ENCODE peak calls at places on chromosomes 4 and X, in seven cellular contexts. E, J, U, O, R, Y and Z are unnamed samples.
A peak's percentile ranks its signal among the peaks of the same experiment; 100 is the strongest.

GRCh38 chrX:48961585-48962091 is 4.2 kb upstream of the OTUD5 start:
- DNase-seq in E (no peak), J (peak; percentile 25), U (no peak), O (no peak), R (no peak), Y (no peak), Z (no peak)

GRCh38 chr4:17562157-17562556 is 14.8 kb upstream of the LAP3 start:
- DNase-seq in E (no peak), J (no peak), U (peak; percentile 57), O (no peak), R (no peak), Y (no peak), Z (no peak)

GRCh38 chr4:154086247-154086646 is 297.4 kb upstream of the SFRP2 start:
- DNase-seq in E (no peak), J (no peak), U (no peak), O (no peak), R (no peak), Y (no peak), Z (no peak)

GRCh38 chr4:21474195-21474594 is 474.4 kb downstream of the KCNIP4 start:
- DNase-seq in E (no peak), J (no peak), U (no peak), O (no peak), R (no peak), Y (no peak), Z (no peak)

GRCh38 chr4:173666-174314 is 49.5 kb downstream of the ZNF718 start:
- DNase-seq in E (no peak), J (no peak), U (no peak), O (no peak), R (no peak), Y (no peak), Z (no peak)

GRCh38 chrX:17597836-17598434 is 139.4 kb upstream of the SCML1 start:
- DNase-seq in E (peak; percentile 53), J (peak; percentile 75), U (no peak), O (no peak), R (peak; percentile 77), Y (peak; percentile 90), Z (no peak)

GRCh38 chr4:109658871-109659410 is 44.3 kb downstream of the CASP6 start:
- DNase-seq in E (no peak), J (no peak), U (no peak), O (no peak), R (no peak), Y (no peak), Z (no peak)

GRCh38 chr4:4680243-4680642 is 138.4 kb upstream of the STX18 start:
- DNase-seq in E (no peak), J (no peak), U (no peak), O (no peak), R (no peak), Y (no peak), Z (no peak)

GRCh38 chr4:61202638-61203495 is 2.7 kb downstream of the ADGRL3 start:
- DNase-seq in E (no peak), J (no peak), U (peak; percentile 79), O (no peak), R (no peak), Y (no peak), Z (no peak)

GRCh38 chrX:110118535-110118934 is 115.6 kb downstream of the TMEM164 start:
- DNase-seq in E (no peak), J (no peak), U (no peak), O (no peak), R (no peak), Y (no peak), Z (no peak)

GRCh38 chr4:43014266-43014665 is 121.8 kb downstream of the GRXCR1 start:
- DNase-seq in E (no peak), J (no peak), U (no peak), O (no peak), R (no peak), Y (no peak), Z (no peak)

GRCh38 chr4:40507977-40508376 is 121.7 kb downstream of the RBM47 start:
- DNase-seq in E (no peak), J (peak; percentile 71), U (no peak), O (no peak), R (no peak), Y (no peak), Z (no peak)

GRCh38 chrX:140502491-140503229 is 2.2 kb downstream of the SOX3 start:
- DNase-seq in E (no peak), J (no peak), U (peak; percentile 51), O (no peak), R (no peak), Y (no peak), Z (no peak)
- H3K4me3 ChIP-seq in E (no peak overlapping the region), J (no peak overlapping the region), U (peak overlapping the region; percentile 73), O (no peak overlapping the region), R (peak overlapping the region; percentile 50), Y (no peak overlapping the region), Z (no peak overlapping the region)

DNA sequence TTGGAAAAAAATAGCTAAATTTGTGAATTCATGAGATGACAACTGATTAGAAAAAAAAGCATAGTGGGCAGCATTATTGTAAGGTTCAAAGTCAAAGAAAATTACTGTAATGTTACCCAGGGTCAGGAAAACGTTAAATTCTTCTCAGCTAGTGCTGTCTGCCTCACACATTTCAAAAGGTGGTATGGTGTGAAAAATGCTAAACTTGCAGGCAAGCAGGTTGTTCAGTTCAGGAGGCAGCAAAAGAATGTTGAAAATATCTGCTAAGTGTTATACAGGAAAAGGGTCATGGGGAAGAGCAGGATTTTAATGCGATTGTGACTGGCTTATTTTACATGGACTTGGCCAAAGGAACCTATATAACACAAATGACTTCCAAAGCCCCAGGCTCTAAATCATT is 232.5 kb upstream of the NDST3 start:
- DNase-seq in E (no peak), J (no peak), U (no peak), O (no peak), R (no peak), Y (no peak), Z (no peak)
- TF ChIP-seq CTCF in E (no peak), J (no peak), U (no peak), O (no peak), R (no peak), Y (no peak), Z (no peak)

GRCh38 chrX:119756926-119757635 is 1.3 kb upstream of the SOWAHD start:
- DNase-seq in E (no peak), J (peak; percentile 26), U (no peak), O (no peak), R (no peak), Y (no peak), Z (no peak)

GRCh38 chrX:119757646-119757978 is 776 bp upstream of the SOWAHD start:
- DNase-seq in E (no peak), J (no peak), U (no peak), O (no peak), R (no peak), Y (no peak), Z (no peak)

GRCh38 chrX:119758682-119759332 is 419 bp downstream of the SOWAHD start:
- DNase-seq in E (no peak), J (peak; percentile 65), U (peak; percentile 80), O (no peak), R (no peak), Y (no peak), Z (no peak)

GRCh38 chrX:119759333-119759766 is 962 bp downstream of the SOWAHD start:
- DNase-seq in E (no peak), J (no peak), U (peak; percentile 67), O (no peak), R (no peak), Y (no peak), Z (no peak)

GRCh38 chrX:119757979-119758681 is at the start of gene SOWAHD:
- DNase-seq in E (no peak), J (peak; percentile 75), U (peak; percentile 85), O (peak; percentile 80), R (no peak), Y (peak; percentile 68), Z (no peak)
- H3K4me3 ChIP-seq in E (peak within 1 kb of the TSS; percentile 35), J (peak within 1 kb of the TSS; percentile 7), U (peak within 1 kb of the TSS; percentile 67), O (peak within 1 kb of the TSS; percentile 74), R (peak within 1 kb of the TSS; percentile 53), Y (peak within 1 kb of the TSS; percentile 49), Z (peak within 1 kb of the TSS; percentile 64)

GRCh38 chr4:151644625-151645024 is 116.2 kb downstream of the GATB start:
- DNase-seq in E (no peak), J (no peak), U (peak; percentile 89), O (no peak), R (no peak), Y (no peak), Z (no peak)
- TF ChIP-seq CTCF in E (no peak), J (peak; percentile 20), U (peak; percentile 83), O (peak; percentile 15), R (peak; percentile 9), Y (no peak), Z (peak; percentile 41)

GRCh38 chr4:140046573-140046972 is 107.4 kb downstream of the MAML3 start:
- DNase-seq in E (no peak), J (no peak), U (peak; percentile 66), O (no peak), R (no peak), Y (no peak), Z (no peak)
- H3K4me3 ChIP-seq in E (no peak overlapping the region), J (no peak overlapping the region), U (no peak overlapping the region), O (no peak overlapping the region), R (no peak overlapping the region), Y (no peak overlapping the region), Z (no peak overlapping the region)

GRCh38 chr4:48931459-48931858 is 24.9 kb upstream of the OCIAD2 start:
- DNase-seq in E (no peak), J (no peak), U (no peak), O (no peak), R (no peak), Y (no peak), Z (no peak)
- TF ChIP-seq CTCF in E (no peak), J (no peak), U (no peak), O (no peak), R (no peak), Y (no peak), Z (no peak)

DNA sequence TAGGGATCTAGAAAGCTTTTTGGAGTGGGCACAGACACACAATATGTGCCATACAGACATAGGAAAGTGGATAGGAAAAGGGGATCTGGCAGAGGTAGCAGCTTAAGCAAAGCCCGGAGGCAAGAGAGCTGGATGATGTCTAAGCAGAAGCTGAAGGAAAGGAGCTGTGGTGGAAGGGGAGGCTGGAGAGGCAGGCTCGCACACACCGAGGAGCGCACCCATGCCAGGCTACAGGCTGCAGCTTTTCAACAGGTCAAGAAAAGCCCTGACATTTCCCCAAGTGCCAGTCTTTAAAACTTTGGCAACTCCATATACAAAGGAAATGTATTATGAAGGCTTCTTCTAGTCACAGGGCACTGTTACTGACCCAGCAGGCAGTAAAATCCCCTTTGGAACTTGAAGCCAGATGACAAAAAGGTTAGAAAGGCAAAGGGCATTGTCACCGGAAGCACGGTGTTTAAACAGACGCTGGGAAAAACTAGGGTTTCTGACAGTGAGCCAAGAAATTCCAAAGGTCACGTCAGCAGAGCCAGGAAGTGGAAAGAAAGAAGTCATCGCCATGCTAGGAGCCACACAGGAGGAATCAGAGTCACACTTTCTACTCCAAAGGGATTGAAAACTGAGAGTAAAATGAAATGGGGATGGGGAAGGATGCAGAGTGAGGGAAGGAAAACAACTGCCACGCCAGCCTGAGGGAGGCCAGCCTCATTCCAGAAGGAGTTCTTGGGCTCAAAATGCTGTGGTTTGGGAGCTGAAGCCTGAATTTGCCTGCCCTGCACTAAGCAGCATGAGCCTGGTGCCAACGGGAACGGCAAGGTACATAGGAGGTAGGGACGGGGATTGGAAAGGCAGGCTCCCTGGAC is 67.1 kb downstream of the SOWAHB start:
- DNase-seq in E (no peak), J (peak; percentile 79), U (peak; percentile 71), O (no peak), R (peak; percentile 28), Y (no peak), Z (no peak)
- H3K4me3 ChIP-seq in E (no peak overlapping the region), J (no peak overlapping the region), U (peak overlapping the region; percentile 4), O (no peak overlapping the region), R (no peak overlapping the region), Y (no peak overlapping the region), Z (no peak overlapping the region)